ENCODE peak calls at places on chromosomes 12 and 14, in four cellular contexts. E is thoracic aorta, V is ureter, B is T-cell. G is an unnamed sample.

GRCh38 chr12:25981597-25981996 is 23.1 kb downstream of the RASSF8 start:
- DNase-seq in V (no peak), E (no peak), B (no peak), G (no peak)

GRCh38 chr12:111297703-111298426 is 71.0 kb downstream of the PHETA1 start:
- DNase-seq in E (no peak), V (no peak), B (no peak), G (no peak)

GRCh38 chr12:119683816-119684215 is 15.9 kb downstream of the PRKAB1 start:
- DNase-seq in B (no peak), E (no peak), V (no peak), G (no peak)

GRCh38 chr12:22529281-22530060 is 14.9 kb downstream of the C2CD5 start:
- DNase-seq in V (no peak), E (no peak), B (no peak), G (no peak)

GRCh38 chr14:94505641-94506040 is 3.6 kb downstream of the SERPINA12 start:
- DNase-seq in V (no peak), B (no peak), E (no peak), G (no peak)

GRCh38 chr12:10559241-10559640 is 53.6 kb downstream of the EIF2S3B start:
- DNase-seq in B (peak; percentile 35), E (no peak), V (no peak), G (no peak)

GRCh38 chr12:120249875-120250795 is 15.4 kb downstream of the PXN start:
- DNase-seq in B (no peak), V (peak; percentile 64), E (no peak), G (no peak)

GRCh38 chr12:53983580-53984572 is 1.1 kb upstream of the HOXC10 start:
- DNase-seq in B (no peak), E (no peak), V (no peak), G (no peak)

GRCh38 chr14:51319181-51319597 is 79.1 kb downstream of the TMX1 start:
- DNase-seq in V (no peak), E (no peak), B (no peak), G (no peak)

GRCh38 chr14:106318700-106319099 is 792.3 kb downstream of the TMEM121 start:
- DNase-seq in E (no peak), V (no peak), B (peak; percentile 52), G (no peak)

GRCh38 chr14:69631509-69631908 is 20.1 kb downstream of the SUSD6 start:
- DNase-seq in B (no peak), E (no peak), V (no peak), G (no peak)

GRCh38 chr14:91388551-91388975 is 29.1 kb downstream of the CCDC88C start:
- DNase-seq in E (no peak), B (no peak), V (no peak), G (no peak)

GRCh38 chr12:124399622-124400021 is 104.7 kb downstream of the RFLNA start:
- DNase-seq in B (peak; percentile 23), V (no peak), E (no peak), G (no peak)